ENCODE peak calls at places on chromosome 6, in four cellular contexts. One of them, this sample, is unnamed.

GRCh38 chr6:69398311-69398710 is 398.5 kb downstream of the LMBRD1 start:
- DNase-seq in AG09309: no peak
- DNase-seq in T-helper 2 cell: no peak
- DNase-seq in activated CD4-positive, alpha-beta T cell treated with anti-CD3 and anti-CD28 coated beads, Interleukin-2, amount 50 U/mL, for 1 hour: no peak
- DNase-seq in this sample: no peak

GRCh38 chr6:170378502-170378901 is 71.9 kb downstream of the FAM120B start:
- DNase-seq in AG09309: no peak
- DNase-seq in T-helper 2 cell: peak
- DNase-seq in activated CD4-positive, alpha-beta T cell treated with anti-CD3 and anti-CD28 coated beads, Interleukin-2, amount 50 U/mL, for 1 hour: no peak
- DNase-seq in this sample: no peak

GRCh38 chr6:5521322-5521721 is 260.0 kb downstream of the FARS2 start:
- DNase-seq in AG09309: no peak
- DNase-seq in T-helper 2 cell: no peak
- DNase-seq in activated CD4-positive, alpha-beta T cell treated with anti-CD3 and anti-CD28 coated beads, Interleukin-2, amount 50 U/mL, for 1 hour: no peak
- DNase-seq in this sample: no peak

GRCh38 chr6:109229536-109229935 is 134.2 kb downstream of the CEP57L1 start:
- DNase-seq in AG09309: no peak
- DNase-seq in T-helper 2 cell: no peak
- DNase-seq in activated CD4-positive, alpha-beta T cell treated with anti-CD3 and anti-CD28 coated beads, Interleukin-2, amount 50 U/mL, for 1 hour: no peak
- DNase-seq in this sample: peak

GRCh38 chr6:90121982-90122381 is 174.7 kb downstream of the BACH2 start:
- DNase-seq in AG09309: no peak
- DNase-seq in T-helper 2 cell: no peak
- DNase-seq in activated CD4-positive, alpha-beta T cell treated with anti-CD3 and anti-CD28 coated beads, Interleukin-2, amount 50 U/mL, for 1 hour: no peak
- DNase-seq in this sample: peak

GRCh38 chr6:149750136-149750609 is 632 bp downstream of the PCMT1 start:
- DNase-seq in AG09309: no peak
- DNase-seq in T-helper 2 cell: no peak
- DNase-seq in activated CD4-positive, alpha-beta T cell treated with anti-CD3 and anti-CD28 coated beads, Interleukin-2, amount 50 U/mL, for 1 hour: peak
- DNase-seq in this sample: peak

GRCh38 chr6:7770111-7770510 is 44.2 kb downstream of the BMP6 start:
- DNase-seq in AG09309: no peak
- DNase-seq in T-helper 2 cell: no peak
- DNase-seq in activated CD4-positive, alpha-beta T cell treated with anti-CD3 and anti-CD28 coated beads, Interleukin-2, amount 50 U/mL, for 1 hour: no peak
- DNase-seq in this sample: no peak

GRCh38 chr6:36546958-36547645 is at the start of gene STK38:
- DNase-seq in AG09309: peak
- DNase-seq in T-helper 2 cell: peak
- DNase-seq in activated CD4-positive, alpha-beta T cell treated with anti-CD3 and anti-CD28 coated beads, Interleukin-2, amount 50 U/mL, for 1 hour: peak
- DNase-seq in this sample: peak

GRCh38 chr6:22145823-22146379 is 150.9 kb downstream of the PRL start:
- DNase-seq in AG09309: peak
- DNase-seq in T-helper 2 cell: no peak
- DNase-seq in activated CD4-positive, alpha-beta T cell treated with anti-CD3 and anti-CD28 coated beads, Interleukin-2, amount 50 U/mL, for 1 hour: no peak
- DNase-seq in this sample: no peak